ENCODE peak calls at places on chromosomes 11 and 22, in seven cellular contexts. R, M, N, B, T, L and W are unnamed samples.
A peak's percentile ranks its signal among the peaks of the same experiment; 100 is the strongest.

GRCh38 chr11:42043312-42043711 is 583.9 kb upstream of the LRRC4C start:
- DNase-seq in R (no peak), M (no peak), N (no peak), B (no peak), T (no peak), L (no peak), W (no peak)

GRCh38 chr11:123173040-123173855 is 21.8 kb downstream of the CLMP start:
- DNase-seq in R (no peak), M (no peak), N (no peak), B (no peak), T (no peak), L (no peak), W (no peak)

GRCh38 chr11:1298695-1299492 is 10.5 kb downstream of the TOLLIP start:
- DNase-seq in R (no peak), M (no peak), N (no peak), B (peak; percentile 86), T (no peak), L (no peak), W (peak; percentile 62)

GRCh38 chr11:20626279-20626678 is 26.9 kb downstream of the SLC6A5 start:
- DNase-seq in R (peak; percentile 46), M (no peak), N (no peak), B (no peak), T (no peak), L (no peak), W (no peak)

GRCh38 chr22:37302617-37303555 is 20.6 kb downstream of the CYTH4 start:
- DNase-seq in R (no peak), M (no peak), N (no peak), B (no peak), T (no peak), L (no peak), W (no peak)

GRCh38 chr11:107721207-107721606 is 9.4 kb upstream of the SLN start:
- DNase-seq in R (no peak), M (no peak), N (no peak), B (no peak), T (no peak), L (no peak), W (no peak)

GRCh38 chr22:19841641-19842385 is 12.9 kb downstream of the GNB1L start:
- DNase-seq in R (no peak), M (no peak), N (no peak), B (no peak), T (no peak), L (no peak), W (no peak)

GRCh38 chr22:50184004-50184461 is 1.7 kb upstream of the TRABD start:
- DNase-seq in R (no peak), M (no peak), N (no peak), B (no peak), T (no peak), L (no peak), W (no peak)

GRCh38 chr11:96161271-96162089 is 181.5 kb downstream of the MAML2 start:
- DNase-seq in R (no peak), M (no peak), N (no peak), B (no peak), T (no peak), L (no peak), W (no peak)

GRCh38 chr11:44992181-44992582 is 41.5 kb upstream of the TP53I11 start:
- DNase-seq in R (no peak), M (no peak), N (no peak), B (peak; percentile 50), T (no peak), L (no peak), W (no peak)

GRCh38 chr11:120800206-120800605 is 223.7 kb upstream of the TBCEL start:
- DNase-seq in R (no peak), M (no peak), N (no peak), B (no peak), T (no peak), L (no peak), W (no peak)

GRCh38 chr11:77115956-77116355 is 12.1 kb upstream of the MYO7A start:
- DNase-seq in R (no peak), M (no peak), N (no peak), B (no peak), T (no peak), L (no peak), W (no peak)

GRCh38 chr11:7977251-7977917 is 9.8 kb upstream of the EIF3F start:
- DNase-seq in R (no peak), M (no peak), N (no peak), B (no peak), T (no peak), L (no peak), W (no peak)

GRCh38 chr22:45972868-45973212 is 4.1 kb downstream of the WNT7B start:
- DNase-seq in R (no peak), M (no peak), N (no peak), B (no peak), T (no peak), L (no peak), W (no peak)

GRCh38 chr11:65115361-65116082 is 2.0 kb downstream of the ZNHIT2 start:
- DNase-seq in R (no peak), M (no peak), N (no peak), B (no peak), T (no peak), L (no peak), W (no peak)

GRCh38 chr11:33970984-33971466 is 79.1 kb upstream of the LMO2 start:
- DNase-seq in R (peak; percentile 49), M (peak; percentile 33), N (no peak), B (peak; percentile 57), T (no peak), L (peak; percentile 70), W (no peak)

GRCh38 chr11:3137486-3138177 is 27.5 kb downstream of the OSBPL5 start:
- DNase-seq in R (no peak), M (no peak), N (no peak), B (no peak), T (no peak), L (no peak), W (no peak)

GRCh38 chr11:72688929-72689328 is 14.7 kb upstream of the PDE2A start:
- DNase-seq in R (no peak), M (no peak), N (no peak), B (no peak), T (no peak), L (no peak), W (no peak)

GRCh38 chr11:129694966-129695365 is 120.7 kb upstream of the TMEM45B start:
- DNase-seq in R (no peak), M (no peak), N (no peak), B (no peak), T (no peak), L (no peak), W (no peak)

GRCh38 chr22:46753360-46753759 is 9.1 kb upstream of the TBC1D22A start:
- DNase-seq in R (no peak), M (no peak), N (no peak), B (no peak), T (no peak), L (no peak), W (no peak)

GRCh38 chr22:45006101-45006872 is 3.5 kb downstream of the PHF21B start:
- DNase-seq in R (no peak), M (no peak), N (no peak), B (no peak), T (no peak), L (no peak), W (no peak)

GRCh38 chr22:19035474-19036228 is 86.6 kb downstream of the DGCR2 start:
- DNase-seq in R (no peak), M (no peak), N (no peak), B (peak; percentile 9), T (no peak), L (peak; percentile 68), W (no peak)